ENCODE peak calls at places on chromosome 17, in eight cellular contexts. N, Q, X, K, T, Y, S and Z are unnamed samples.

GRCh38 chr17:75144816-75145511 is 9.3 kb downstream of the JPT1 start:
- DNase-seq in K (no peak), N (no peak), Y (no peak), T (no peak), X (no peak), S (no peak), Q (no peak), Z (no peak)

GRCh38 chr17:80749611-80750010 is 205.0 kb downstream of the RPTOR start:
- DNase-seq in Q (no peak), K (no peak), N (no peak), S (no peak), T (no peak), Y (no peak), X (no peak), Z (no peak)

GRCh38 chr17:44112284-44113280 is 10.9 kb downstream of the HDAC5 start:
- DNase-seq in N (no peak), X (no peak), Q (peak), T (no peak), K (no peak), Y (no peak), S (no peak), Z (no peak)

GRCh38 chr17:28317965-28318758 is 838 bp upstream of the TMEM97 start:
- DNase-seq in K (no peak), T (no peak), N (no peak), X (peak), Y (no peak), Q (no peak), S (no peak), Z (no peak)

GRCh38 chr17:29710891-29711418 is 88.2 kb upstream of the CORO6 start:
- DNase-seq in T (no peak), S (peak), X (no peak), N (no peak), Q (no peak), K (no peak), Y (peak), Z (peak)

GRCh38 chr17:2051388-2052237 is 3.3 kb upstream of the HIC1 start:
- DNase-seq in K (no peak), S (no peak), T (no peak), Q (peak), X (no peak), N (no peak), Y (no peak), Z (no peak)

GRCh38 chr17:4365628-4366311 is 705 bp downstream of the UBE2G1 start:
- DNase-seq in T (no peak), X (peak), K (peak), S (no peak), Q (peak), N (no peak), Y (no peak), Z (no peak)

GRCh38 chr17:71709271-71709670 is 411.5 kb upstream of the SOX9 start:
- DNase-seq in Q (no peak), K (no peak), T (no peak), Y (peak), S (no peak), N (no peak), X (no peak), Z (peak)

GRCh38 chr17:1179635-1180433 is at the start of gene ABR:
- DNase-seq in T (no peak), Q (peak), S (peak), X (peak), K (peak), N (no peak), Y (peak), Z (no peak)

GRCh38 chr17:42488032-42488431 is 29.4 kb downstream of the ATP6V0A1 start:
- DNase-seq in Q (no peak), S (no peak), N (no peak), X (no peak), T (no peak), K (no peak), Y (no peak), Z (no peak)

GRCh38 chr17:19757536-19758180 is 9.6 kb upstream of the ALDH3A1 start:
- DNase-seq in T (no peak), X (no peak), S (no peak), K (no peak), N (no peak), Q (no peak), Y (no peak), Z (no peak)

GRCh38 chr17:46977348-46977747 is 1.7 kb downstream of the RPRML start:
- DNase-seq in Q (no peak), T (no peak), X (peak), S (no peak), Y (peak), N (no peak), K (peak), Z (no peak)

GRCh38 chr17:57514614-57515013 is 230.5 kb downstream of the CCDC182 start:
- DNase-seq in T (no peak), X (no peak), K (no peak), Q (no peak), S (no peak), N (no peak), Y (no peak), Z (no peak)

GRCh38 chr17:79515646-79516604 is 94.9 kb downstream of the RBFOX3 start:
- DNase-seq in N (no peak), K (no peak), X (no peak), T (no peak), S (no peak), Y (no peak), Q (no peak), Z (peak)

GRCh38 chr17:34598161-34598776 is 18.9 kb downstream of the TMEM132E start:
- DNase-seq in S (no peak), T (no peak), N (no peak), Q (no peak), K (no peak), X (peak), Y (no peak), Z (no peak)
- TF ChIP-seq CTCF in S (no peak), T (no peak), N (no peak), Q (no peak), K (no peak), X (no peak), Y (no peak), Z (no peak)

DNA sequence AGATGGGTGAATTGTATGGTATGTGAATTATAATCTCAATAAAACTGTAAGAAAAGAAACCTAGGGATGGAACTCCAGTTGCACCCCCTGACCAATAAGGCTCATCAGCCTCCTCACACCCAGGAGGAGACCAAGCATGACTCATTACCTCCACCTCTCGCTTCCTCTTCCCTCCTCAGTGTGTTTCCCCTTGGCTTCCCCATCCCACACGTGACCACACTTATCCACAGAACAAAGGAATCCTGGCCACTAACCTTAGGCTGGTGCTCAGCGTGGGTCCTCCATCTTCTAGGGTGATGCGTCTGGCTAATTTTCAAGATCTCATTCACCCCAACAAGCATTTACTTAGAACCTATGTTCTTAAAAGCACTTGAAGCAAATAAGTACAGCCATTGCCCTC is 36.2 kb upstream of the MAP3K14 start:
- DNase-seq in N (no peak), X (no peak), Y (no peak), K (no peak), T (no peak), Q (peak), S (no peak), Z (no peak)
- TF ChIP-seq CTCF in N (no peak), X (no peak), Y (no peak), K (no peak), T (no peak), Q (no peak), S (no peak), Z (no peak)

DNA sequence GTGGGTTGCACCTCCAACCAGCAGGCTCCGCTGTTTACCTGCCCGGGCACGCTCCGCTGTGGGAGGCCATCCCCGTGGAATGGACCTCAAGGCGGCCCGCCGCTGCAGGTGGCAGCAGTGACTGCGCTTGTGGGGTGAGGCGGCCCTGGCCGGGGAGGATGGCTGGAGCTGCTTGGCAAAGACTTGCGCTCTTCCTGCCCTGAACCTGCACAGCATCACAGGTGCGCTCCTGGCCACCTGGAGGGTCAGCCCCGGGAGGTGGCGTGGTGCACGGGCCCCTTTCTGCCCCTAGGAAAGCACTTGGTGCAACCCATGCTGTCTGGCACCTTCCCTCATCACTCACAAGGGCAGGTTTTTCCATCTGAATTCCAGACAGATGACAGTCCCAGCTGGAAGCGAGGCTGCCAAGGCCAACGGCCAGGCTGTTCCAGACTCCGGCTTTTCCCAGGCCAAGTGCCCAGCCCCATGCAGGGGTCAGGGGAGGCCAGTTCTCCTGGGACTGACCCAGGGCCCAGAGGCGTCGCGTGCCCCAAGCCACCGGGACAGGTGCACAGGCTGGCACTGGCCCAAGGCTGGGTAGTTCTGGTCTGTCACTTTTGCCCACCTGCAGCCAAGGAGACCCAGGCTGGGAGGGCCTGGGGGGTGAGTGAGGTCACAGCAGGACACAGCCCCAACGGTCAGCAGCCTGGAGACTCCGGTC is 13.3 kb downstream of the UTS2R start:
- DNase-seq in N (no peak), T (peak), K (no peak), Q (peak), X (no peak), S (peak), Y (no peak), Z (peak)
- TF ChIP-seq CTCF in N (no peak), T (no peak), K (no peak), Q (peak), X (no peak), S (peak), Y (no peak), Z (no peak)

GRCh38 chr17:48134912-48135480 is 27.4 kb downstream of the SNX11 start:
- DNase-seq in X (no peak), N (no peak), Y (no peak), K (no peak), Q (no peak), T (no peak), S (no peak), Z (no peak)
- TF ChIP-seq CTCF in X (peak), N (peak), Y (peak), K (no peak), Q (no peak), T (peak), S (no peak), Z (no peak)